ENCODE peak calls at places on chromosome 19, in ten cellular contexts. I is pulmonary artery endothelial cell; R is stimulated activated CD4-positive, alpha-beta T cell treated with anti-CD3 and anti-CD28 coated beads, Interleukin-1b, Interleukin-23, amount 100 ng/mL, for 1 hour; B is ACHN; Q is T1000; U is stimulated activated naive CD8-positive, alpha-beta T cell treated with anti-CD3 and anti-CD28 coated beads, Interleukin-15, Interleukin-2, amounts not matched to agents 100 U/mL and 50 U/mL, for 24 hours; C is mucosa of gallbladder; L is COLO829; F is stimulated activated CD8-positive, alpha-beta memory T cell treated with anti-CD3 and anti-CD28 coated beads, Interleukin-7, amount 100 ng/mL, for 48 hours; K is ELF-1. T is an unnamed sample.

GRCh38 chr19:33517922-33518321 is 3.7 kb downstream of the PEPD start:
- DNase-seq in I (no peak), R (no peak), B (no peak), Q (no peak), U (no peak), C (no peak), L (no peak), F (no peak), K (no peak), T (no peak)

GRCh38 chr19:38143847-38144246 is 80.2 kb downstream of the DPF1 start:
- DNase-seq in I (no peak), R (no peak), B (no peak), Q (no peak), U (no peak), C (no peak), L (no peak), F (no peak), K (no peak), T (no peak)

GRCh38 chr19:36719687-36720556 is 32.5 kb downstream of the ZNF567 start:
- DNase-seq in I (no peak), R (no peak), B (peak), Q (no peak), U (no peak), C (no peak), L (no peak), F (no peak), K (peak), T (no peak)

GRCh38 chr19:14632286-14632685 is 42.4 kb downstream of the ADGRE3 start:
- DNase-seq in I (no peak), R (no peak), B (peak), Q (no peak), U (peak), C (no peak), L (peak), F (no peak), K (peak), T (no peak)

GRCh38 chr19:4717191-4717965 is 6.3 kb downstream of the DPP9 start:
- DNase-seq in I (no peak), R (no peak), B (no peak), Q (peak), U (no peak), C (no peak), L (no peak), F (no peak), K (no peak), T (peak)

GRCh38 chr19:30036154-30037129 is 94.4 kb downstream of the URI1 start:
- DNase-seq in I (no peak), R (no peak), B (no peak), Q (peak), U (no peak), C (no peak), L (no peak), F (no peak), K (peak), T (no peak)

GRCh38 chr19:49453013-49453756 is at the start of gene ALDH16A1:
- DNase-seq in I (peak), R (peak), B (peak), Q (peak), U (peak), C (peak), L (peak), F (peak), K (peak), T (peak)

GRCh38 chr19:10346509-10346908 is 7.1 kb upstream of the ICAM3 start:
- DNase-seq in I (no peak), R (no peak), B (no peak), Q (no peak), U (no peak), C (no peak), L (no peak), F (no peak), K (no peak), T (peak)

GRCh38 chr19:17329768-17330545 is 4.7 kb downstream of the ANO8 start:
- DNase-seq in I (no peak), R (no peak), B (no peak), Q (no peak), U (no peak), C (no peak), L (no peak), F (no peak), K (no peak), T (no peak)

GRCh38 chr19:33754361-33754760 is 42.3 kb upstream of the KCTD15 start:
- DNase-seq in I (no peak), R (no peak), B (no peak), Q (no peak), U (no peak), C (no peak), L (no peak), F (no peak), K (no peak), T (no peak)

GRCh38 chr19:35689836-35690235 is 14.5 kb upstream of the ZBTB32 start:
- DNase-seq in I (no peak), R (no peak), B (peak), Q (no peak), U (no peak), C (no peak), L (no peak), F (no peak), K (no peak), T (no peak)

GRCh38 chr19:29806098-29806866 is 5.5 kb upstream of the CCNE1 start:
- DNase-seq in I (no peak), R (no peak), B (peak), Q (no peak), U (no peak), C (no peak), L (peak), F (no peak), K (peak), T (no peak)

GRCh38 chr19:5113101-5113557 is 144.2 kb downstream of the KDM4B start:
- DNase-seq in I (no peak), R (no peak), B (no peak), Q (peak), U (no peak), C (no peak), L (no peak), F (no peak), K (peak), T (no peak)

GRCh38 chr19:51751655-51752054 is at the start of gene FPR1:
- DNase-seq in I (no peak), R (no peak), B (peak), Q (no peak), U (no peak), C (no peak), L (peak), F (no peak), K (no peak), T (no peak)

GRCh38 chr19:7902796-7903243 is 857 bp upstream of the MAP2K7 start:
- DNase-seq in I (no peak), R (no peak), B (no peak), Q (no peak), U (no peak), C (no peak), L (no peak), F (no peak), K (no peak), T (no peak)

GRCh38 chr19:35169226-35169995 is 14.9 kb downstream of the FXYD5 start:
- DNase-seq in I (no peak), R (no peak), B (no peak), Q (no peak), U (no peak), C (no peak), L (no peak), F (no peak), K (no peak), T (peak)

GRCh38 chr19:21022996-21023395 is 2.5 kb downstream of the ZNF430 start:
- DNase-seq in I (no peak), R (no peak), B (no peak), Q (no peak), U (peak), C (no peak), L (peak), F (no peak), K (no peak), T (no peak)

GRCh38 chr19:39818626-39819097 is 15.3 kb downstream of the DYRK1B start:
- DNase-seq in I (no peak), R (no peak), B (no peak), Q (no peak), U (no peak), C (no peak), L (no peak), F (no peak), K (no peak), T (no peak)

GRCh38 chr19:1847684-1848398 is 442 bp downstream of the REXO1 start:
- DNase-seq in I (no peak), R (no peak), B (peak), Q (no peak), U (peak), C (no peak), L (no peak), F (no peak), K (peak), T (peak)

GRCh38 chr19:34503546-34504272 is 22.2 kb downstream of the WTIP start:
- DNase-seq in I (no peak), R (no peak), B (no peak), Q (no peak), U (no peak), C (no peak), L (no peak), F (no peak), K (no peak), T (peak)

T was measured in upper lobe of right lung.